ENCODE peak calls at places on chromosomes 16 and 17, in eight cellular contexts. R, T, I, C, X, Z, A and K are unnamed samples.

GRCh38 chr16:54928016-54928356 is 2.7 kb upstream of the IRX5 start:
- DNase-seq in T (peak), R (no peak), C (peak), Z (peak), X (no peak), I (no peak), A (no peak), K (no peak)

GRCh38 chr17:35312790-35313711 is 60.4 kb downstream of the SLFN11 start:
- DNase-seq in Z (peak), I (peak), X (peak), T (peak), C (peak), A (peak), R (peak), K (peak)

GRCh38 chr17:31008374-31009035 is 37.7 kb downstream of the RNF135 start:
- DNase-seq in Z (peak), T (peak), I (peak), R (peak), C (no peak), X (no peak), A (peak), K (peak)

GRCh38 chr16:82535262-82535661 is 91.5 kb upstream of the CDH13 start:
- DNase-seq in C (no peak), X (no peak), A (no peak), Z (no peak), R (no peak), I (no peak), T (no peak), K (no peak)

GRCh38 chr16:57480127-57480753 is 6.1 kb downstream of the DOK4 start:
- DNase-seq in X (peak), I (no peak), A (no peak), R (no peak), Z (peak), C (no peak), T (peak), K (peak)

GRCh38 chr16:57592591-57593003 is 35.8 kb upstream of the ADGRG1 start:
- DNase-seq in Z (no peak), A (peak), T (no peak), X (no peak), R (no peak), C (no peak), I (peak), K (peak)

GRCh38 chr16:86076606-86077005 is 177.6 kb downstream of the IRF8 start:
- DNase-seq in A (no peak), X (no peak), R (no peak), I (no peak), T (no peak), C (no peak), Z (no peak), K (no peak)

GRCh38 chr17:19288453-19288852 is 51.3 kb downstream of the EPN2 start:
- DNase-seq in I (no peak), T (no peak), C (no peak), X (no peak), Z (no peak), A (no peak), R (no peak), K (no peak)